ENCODE peak calls at places on chromosomes 2 and 18, in eight cellular contexts. One of them, this sample, is unnamed.

GRCh38 chr2:10620481-10620880 is 69.3 kb downstream of the NOL10 start:
- DNase-seq in AG04450: peak
- DNase-seq in foreskin fibroblast: peak
- DNase-seq in AG04449: peak
- DNase-seq in choroid plexus epithelial cell: peak
- DNase-seq in fibroblast of lung: peak
- DNase-seq in brain microvascular endothelial cell: peak
- DNase-seq in HFF-Myc: peak
- DNase-seq in this sample: peak

GRCh38 chr18:63316612-63317555 is 2.7 kb downstream of the BCL2 start:
- DNase-seq in AG04450: no peak
- DNase-seq in foreskin fibroblast: no peak
- DNase-seq in AG04449: no peak
- DNase-seq in choroid plexus epithelial cell: no peak
- DNase-seq in fibroblast of lung: no peak
- DNase-seq in brain microvascular endothelial cell: no peak
- DNase-seq in HFF-Myc: no peak
- DNase-seq in this sample: no peak

GRCh38 chr2:218030409-218031195 is 27.8 kb upstream of the TNS1 start:
- DNase-seq in AG04450: no peak
- DNase-seq in foreskin fibroblast: no peak
- DNase-seq in AG04449: no peak
- DNase-seq in choroid plexus epithelial cell: no peak
- DNase-seq in fibroblast of lung: no peak
- DNase-seq in brain microvascular endothelial cell: no peak
- DNase-seq in HFF-Myc: no peak
- DNase-seq in this sample: no peak

GRCh38 chr18:47063070-47063469 is 27.6 kb upstream of the ELOA2 start:
- DNase-seq in AG04450: no peak
- DNase-seq in foreskin fibroblast: no peak
- DNase-seq in AG04449: no peak
- DNase-seq in choroid plexus epithelial cell: no peak
- DNase-seq in fibroblast of lung: no peak
- DNase-seq in brain microvascular endothelial cell: no peak
- DNase-seq in HFF-Myc: no peak
- DNase-seq in this sample: no peak

GRCh38 chr2:124180635-124181034 is 155.5 kb downstream of the CNTNAP5 start:
- DNase-seq in AG04450: no peak
- DNase-seq in foreskin fibroblast: no peak
- DNase-seq in AG04449: no peak
- DNase-seq in choroid plexus epithelial cell: no peak
- DNase-seq in fibroblast of lung: no peak
- DNase-seq in brain microvascular endothelial cell: no peak
- DNase-seq in HFF-Myc: no peak
- DNase-seq in this sample: no peak

GRCh38 chr18:27887711-27888495 is 289.0 kb downstream of the CDH2 start:
- DNase-seq in AG04450: no peak
- DNase-seq in foreskin fibroblast: no peak
- DNase-seq in AG04449: no peak
- DNase-seq in choroid plexus epithelial cell: no peak
- DNase-seq in fibroblast of lung: no peak
- DNase-seq in brain microvascular endothelial cell: no peak
- DNase-seq in HFF-Myc: no peak
- DNase-seq in this sample: no peak

GRCh38 chr2:85420743-85421705 is 2.5 kb downstream of the SH2D6 start:
- DNase-seq in AG04450: no peak
- DNase-seq in foreskin fibroblast: peak
- DNase-seq in AG04449: no peak
- DNase-seq in choroid plexus epithelial cell: peak
- DNase-seq in fibroblast of lung: peak
- DNase-seq in brain microvascular endothelial cell: peak
- DNase-seq in HFF-Myc: peak
- DNase-seq in this sample: no peak

GRCh38 chr18:50009772-50010171 is 185.2 kb downstream of the MYO5B start:
- DNase-seq in AG04450: no peak
- DNase-seq in foreskin fibroblast: peak
- DNase-seq in AG04449: no peak
- DNase-seq in choroid plexus epithelial cell: peak
- DNase-seq in fibroblast of lung: peak
- DNase-seq in brain microvascular endothelial cell: peak
- DNase-seq in HFF-Myc: no peak
- DNase-seq in this sample: no peak

GRCh38 chr2:207403950-207404349 is 125.8 kb upstream of the CREB1 start:
- DNase-seq in AG04450: no peak
- DNase-seq in foreskin fibroblast: no peak
- DNase-seq in AG04449: no peak
- DNase-seq in choroid plexus epithelial cell: no peak
- DNase-seq in fibroblast of lung: no peak
- DNase-seq in brain microvascular endothelial cell: no peak
- DNase-seq in HFF-Myc: no peak
- DNase-seq in this sample: no peak

GRCh38 chr2:12607971-12608370 is 108.8 kb upstream of the TRIB2 start:
- DNase-seq in AG04450: no peak
- DNase-seq in foreskin fibroblast: peak
- DNase-seq in AG04449: no peak
- DNase-seq in choroid plexus epithelial cell: no peak
- DNase-seq in fibroblast of lung: no peak
- DNase-seq in brain microvascular endothelial cell: peak
- DNase-seq in HFF-Myc: no peak
- DNase-seq in this sample: no peak

GRCh38 chr2:15369129-15369528 is 192.0 kb downstream of the NBAS start:
- DNase-seq in AG04450: no peak
- DNase-seq in foreskin fibroblast: no peak
- DNase-seq in AG04449: no peak
- DNase-seq in choroid plexus epithelial cell: no peak
- DNase-seq in fibroblast of lung: no peak
- DNase-seq in brain microvascular endothelial cell: no peak
- DNase-seq in HFF-Myc: no peak
- DNase-seq in this sample: no peak

GRCh38 chr2:54329482-54330225 is 73.6 kb upstream of the TSPYL6 start:
- DNase-seq in AG04450: no peak
- DNase-seq in foreskin fibroblast: no peak
- DNase-seq in AG04449: no peak
- DNase-seq in choroid plexus epithelial cell: no peak
- DNase-seq in fibroblast of lung: no peak
- DNase-seq in brain microvascular endothelial cell: no peak
- DNase-seq in HFF-Myc: no peak
- DNase-seq in this sample: no peak

GRCh38 chr2:64592994-64593655 is 60.6 kb downstream of the SERTAD2 start:
- DNase-seq in AG04450: no peak
- DNase-seq in foreskin fibroblast: no peak
- DNase-seq in AG04449: no peak
- DNase-seq in choroid plexus epithelial cell: peak
- DNase-seq in fibroblast of lung: peak
- DNase-seq in brain microvascular endothelial cell: no peak
- DNase-seq in HFF-Myc: no peak
- DNase-seq in this sample: no peak

GRCh38 chr2:62939735-62940491 is 110.7 kb upstream of the OTX1 start:
- DNase-seq in AG04450: peak
- DNase-seq in foreskin fibroblast: peak
- DNase-seq in AG04449: peak
- DNase-seq in choroid plexus epithelial cell: peak
- DNase-seq in fibroblast of lung: peak
- DNase-seq in brain microvascular endothelial cell: peak
- DNase-seq in HFF-Myc: peak
- DNase-seq in this sample: peak

GRCh38 chr2:62947403-62947802 is 103.2 kb upstream of the OTX1 start:
- DNase-seq in AG04450: no peak
- DNase-seq in foreskin fibroblast: no peak
- DNase-seq in AG04449: no peak
- DNase-seq in choroid plexus epithelial cell: no peak
- DNase-seq in fibroblast of lung: no peak
- DNase-seq in brain microvascular endothelial cell: no peak
- DNase-seq in HFF-Myc: no peak
- DNase-seq in this sample: no peak

GRCh38 chr2:62940697-62941096 is 109.9 kb upstream of the OTX1 start:
- DNase-seq in AG04450: no peak
- DNase-seq in foreskin fibroblast: no peak
- DNase-seq in AG04449: no peak
- DNase-seq in choroid plexus epithelial cell: no peak
- DNase-seq in fibroblast of lung: no peak
- DNase-seq in brain microvascular endothelial cell: no peak
- DNase-seq in HFF-Myc: no peak
- DNase-seq in this sample: no peak

GRCh38 chr2:62941413-62941812 is 109.2 kb upstream of the OTX1 start:
- DNase-seq in AG04450: no peak
- DNase-seq in foreskin fibroblast: no peak
- DNase-seq in AG04449: no peak
- DNase-seq in choroid plexus epithelial cell: no peak
- DNase-seq in fibroblast of lung: no peak
- DNase-seq in brain microvascular endothelial cell: no peak
- DNase-seq in HFF-Myc: no peak
- DNase-seq in this sample: no peak

GRCh38 chr2:62944362-62944761 is 106.3 kb upstream of the OTX1 start:
- DNase-seq in AG04450: no peak
- DNase-seq in foreskin fibroblast: no peak
- DNase-seq in AG04449: no peak
- DNase-seq in choroid plexus epithelial cell: no peak
- DNase-seq in fibroblast of lung: no peak
- DNase-seq in brain microvascular endothelial cell: no peak
- DNase-seq in HFF-Myc: no peak
- DNase-seq in this sample: no peak
- TF ChIP-seq CTCF in AG04450: no peak
- TF ChIP-seq CTCF in foreskin fibroblast: no peak
- TF ChIP-seq CTCF in AG04449: no peak
- TF ChIP-seq CTCF in choroid plexus epithelial cell: no peak
- TF ChIP-seq CTCF in fibroblast of lung: no peak
- TF ChIP-seq CTCF in brain microvascular endothelial cell: no peak
- TF ChIP-seq CTCF in HFF-Myc: no peak
- TF ChIP-seq CTCF in this sample: no peak

GRCh38 chr2:197158138-197158537 is 152.4 kb downstream of the ANKRD44 start:
- DNase-seq in AG04450: no peak
- DNase-seq in foreskin fibroblast: no peak
- DNase-seq in AG04449: no peak
- DNase-seq in choroid plexus epithelial cell: peak
- DNase-seq in fibroblast of lung: no peak
- DNase-seq in brain microvascular endothelial cell: no peak
- DNase-seq in HFF-Myc: no peak
- DNase-seq in this sample: no peak

GRCh38 chr2:197149546-197149945 is 161.0 kb downstream of the ANKRD44 start:
- DNase-seq in AG04450: no peak
- DNase-seq in foreskin fibroblast: no peak
- DNase-seq in AG04449: no peak
- DNase-seq in choroid plexus epithelial cell: no peak
- DNase-seq in fibroblast of lung: no peak
- DNase-seq in brain microvascular endothelial cell: no peak
- DNase-seq in HFF-Myc: no peak
- DNase-seq in this sample: no peak

GRCh38 chr2:197147942-197148341 is 162.6 kb downstream of the ANKRD44 start:
- DNase-seq in AG04450: no peak
- DNase-seq in foreskin fibroblast: no peak
- DNase-seq in AG04449: no peak
- DNase-seq in choroid plexus epithelial cell: no peak
- DNase-seq in fibroblast of lung: no peak
- DNase-seq in brain microvascular endothelial cell: no peak
- DNase-seq in HFF-Myc: no peak
- DNase-seq in this sample: no peak

GRCh38 chr2:197148401-197148800 is 162.2 kb downstream of the ANKRD44 start:
- DNase-seq in AG04450: no peak
- DNase-seq in foreskin fibroblast: no peak
- DNase-seq in AG04449: no peak
- DNase-seq in choroid plexus epithelial cell: no peak
- DNase-seq in fibroblast of lung: no peak
- DNase-seq in brain microvascular endothelial cell: no peak
- DNase-seq in HFF-Myc: no peak
- DNase-seq in this sample: no peak

GRCh38 chr2:197152451-197153228 is 157.9 kb downstream of the ANKRD44 start:
- DNase-seq in AG04450: no peak
- DNase-seq in foreskin fibroblast: peak
- DNase-seq in AG04449: peak
- DNase-seq in choroid plexus epithelial cell: peak
- DNase-seq in fibroblast of lung: peak
- DNase-seq in brain microvascular endothelial cell: peak
- DNase-seq in HFF-Myc: no peak
- DNase-seq in this sample: peak
- TF ChIP-seq CTCF in AG04450: peak
- TF ChIP-seq CTCF in foreskin fibroblast: no peak
- TF ChIP-seq CTCF in AG04449: peak
- TF ChIP-seq CTCF in choroid plexus epithelial cell: peak
- TF ChIP-seq CTCF in fibroblast of lung: peak
- TF ChIP-seq CTCF in brain microvascular endothelial cell: peak
- TF ChIP-seq CTCF in HFF-Myc: no peak
- TF ChIP-seq CTCF in this sample: no peak

GRCh38 chr2:170369894-170370293 is 191.9 kb downstream of the MYO3B start:
- DNase-seq in AG04450: no peak
- DNase-seq in foreskin fibroblast: no peak
- DNase-seq in AG04449: no peak
- DNase-seq in choroid plexus epithelial cell: peak
- DNase-seq in fibroblast of lung: peak
- DNase-seq in brain microvascular endothelial cell: no peak
- DNase-seq in HFF-Myc: no peak
- DNase-seq in this sample: no peak
- TF ChIP-seq CTCF in AG04450: peak
- TF ChIP-seq CTCF in foreskin fibroblast: no peak
- TF ChIP-seq CTCF in AG04449: no peak
- TF ChIP-seq CTCF in choroid plexus epithelial cell: no peak
- TF ChIP-seq CTCF in fibroblast of lung: peak
- TF ChIP-seq CTCF in brain microvascular endothelial cell: no peak
- TF ChIP-seq CTCF in HFF-Myc: no peak
- TF ChIP-seq CTCF in this sample: peak

GRCh38 chr18:55577812-55578539 is 10.0 kb downstream of the TCF4 start:
- DNase-seq in AG04450: no peak
- DNase-seq in foreskin fibroblast: no peak
- DNase-seq in AG04449: no peak
- DNase-seq in choroid plexus epithelial cell: no peak
- DNase-seq in fibroblast of lung: no peak
- DNase-seq in brain microvascular endothelial cell: no peak
- DNase-seq in HFF-Myc: no peak
- DNase-seq in this sample: no peak
- TF ChIP-seq CTCF in AG04450: no peak
- TF ChIP-seq CTCF in foreskin fibroblast: no peak
- TF ChIP-seq CTCF in AG04449: no peak
- TF ChIP-seq CTCF in choroid plexus epithelial cell: no peak
- TF ChIP-seq CTCF in fibroblast of lung: no peak
- TF ChIP-seq CTCF in brain microvascular endothelial cell: peak
- TF ChIP-seq CTCF in HFF-Myc: no peak
- TF ChIP-seq CTCF in this sample: no peak